ENCODE peak calls at places on chromosome 4, in five cellular contexts. B is progenitor cell of endocrine pancreas, Z is astrocyte of the cerebellum, E is fibroblast of lung, I is GM12864. W is an unnamed sample.

GRCh38 chr4:24118031-24118430 is 228.2 kb upstream of the PPARGC1A start:
- DNase-seq in B (no peak), I (no peak), Z (no peak), E (peak), W (no peak)

GRCh38 chr4:7828011-7828720 is 111.5 kb downstream of the AFAP1 start:
- DNase-seq in B (no peak), I (peak), E (peak), Z (peak), W (peak)

GRCh38 chr4:24924309-24924781 is 11.5 kb upstream of the CCDC149 start:
- DNase-seq in I (no peak), Z (peak), E (peak), B (no peak), W (peak)

GRCh38 chr4:16496501-16496900 is 270.2 kb upstream of the TAPT1 start:
- DNase-seq in Z (peak), E (peak), I (no peak), B (no peak), W (peak)

GRCh38 chr4:183074288-183074990 is 24.6 kb upstream of the WWC2 start:
- DNase-seq in I (no peak), Z (no peak), B (no peak), E (no peak), W (no peak)

GRCh38 chr4:111991797-111992196 is 153.5 kb upstream of the FAM241A start:
- DNase-seq in Z (no peak), I (no peak), E (peak), B (no peak), W (peak)

GRCh38 chr4:85113706-85114105 is 147.2 kb upstream of the WDFY3 start:
- DNase-seq in E (no peak), Z (peak), I (no peak), B (no peak), W (no peak)

GRCh38 chr4:119087656-119088055 is 48.0 kb upstream of the MYOZ2 start:
- DNase-seq in I (no peak), B (no peak), Z (no peak), E (no peak), W (no peak)

GRCh38 chr4:2412534-2412884 is 5.9 kb downstream of the ZFYVE28 start:
- DNase-seq in E (no peak), Z (no peak), B (no peak), I (peak), W (no peak)

GRCh38 chr4:169940460-169940859 is 85.7 kb downstream of the MFAP3L start:
- DNase-seq in Z (no peak), E (no peak), B (no peak), I (no peak), W (no peak)
- TF ChIP-seq CTCF in Z (peak), E (no peak), B (peak), I (no peak), W (no peak)

DNA sequence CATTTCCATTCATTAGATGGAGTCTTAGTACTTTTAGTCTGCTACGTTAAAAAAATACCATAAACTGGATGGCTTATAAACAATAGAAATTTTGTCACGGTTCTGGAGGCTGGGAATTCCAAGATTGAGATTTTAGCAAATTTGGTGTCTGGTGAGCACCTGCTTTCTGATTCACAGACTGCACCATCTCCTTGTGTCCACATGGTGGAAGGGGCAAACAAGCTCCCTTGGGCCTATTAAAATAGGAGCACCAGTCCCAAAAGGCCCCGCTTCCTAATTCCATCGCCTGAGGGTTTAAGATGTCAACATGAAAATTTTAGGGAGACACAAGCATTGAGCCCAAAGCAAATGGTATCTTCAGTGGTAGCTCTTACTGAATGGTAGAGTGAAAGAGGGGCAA is 120.5 kb upstream of the MAP9 start:
- DNase-seq in B (no peak), I (no peak), E (no peak), Z (no peak), W (no peak)
- TF ChIP-seq CTCF in B (no peak), I (peak), E (no peak), Z (no peak), W (no peak)

GRCh38 chr4:185039508-185040273 is 21.4 kb downstream of the HELT start:
- DNase-seq in B (no peak), Z (peak), E (peak), I (peak), W (peak)
- TF ChIP-seq CTCF in B (peak), Z (peak), E (peak), I (peak), W (peak)

DNA sequence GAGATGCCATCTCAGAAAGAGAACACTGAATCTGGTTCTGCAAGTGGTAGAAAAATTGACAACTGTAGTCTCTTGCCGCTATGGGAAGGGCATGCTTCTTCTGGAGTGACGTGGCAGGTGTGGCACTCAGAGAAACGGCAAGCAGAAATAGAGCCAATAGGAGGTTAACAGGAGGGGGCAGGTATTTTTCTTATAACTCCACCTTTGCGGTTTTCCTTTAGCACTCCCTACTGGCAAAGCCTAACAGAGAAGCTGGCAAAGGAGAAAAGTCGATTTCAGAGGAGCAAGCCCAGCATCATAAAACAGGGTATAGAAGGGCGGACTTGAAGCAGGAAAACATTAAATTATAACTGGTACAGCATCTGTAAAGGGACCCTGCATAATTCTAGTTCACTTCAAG is 1382.2 kb downstream of the PCDH18 start:
- DNase-seq in I (no peak), B (no peak), Z (no peak), E (no peak), W (no peak)
- TF ChIP-seq CTCF in I (no peak), B (no peak), Z (no peak), E (no peak), W (no peak)

GRCh38 chr4:175560628-175561027 is 251.4 kb downstream of the GPM6A start:
- DNase-seq in B (no peak), Z (peak), I (no peak), E (peak), W (no peak)
- TF ChIP-seq CTCF in B (no peak), Z (peak), I (no peak), E (no peak), W (no peak)